ENCODE peak calls at places on chromosome 7, in four cellular contexts. Z, E, M and O are unnamed samples.

GRCh38 chr7:155230169-155230593 is 67.5 kb upstream of the INSIG1 start:
- DNase-seq in M (no peak), Z (no peak), E (peak), O (no peak)

GRCh38 chr7:2717293-2717904 is 29.4 kb downstream of the AMZ1 start:
- DNase-seq in M (no peak), Z (no peak), E (no peak), O (no peak)

GRCh38 chr7:2497065-2497464 is 20.9 kb upstream of the GRIFIN start:
- DNase-seq in E (no peak), Z (no peak), M (no peak), O (no peak)

GRCh38 chr7:111190804-111191203 is 99.9 kb downstream of the LRRN3 start:
- DNase-seq in Z (no peak), E (no peak), M (no peak), O (no peak)

GRCh38 chr7:128404826-128405344 is 4.9 kb downstream of the IMPDH1 start:
- DNase-seq in Z (no peak), E (peak), M (no peak), O (no peak)

GRCh38 chr7:29102554-29103151 is 43.7 kb downstream of the CPVL start:
- DNase-seq in M (no peak), Z (peak), E (peak), O (peak)

GRCh38 chr7:23530901-23531793 is 634 bp downstream of the TRA2A start:
- DNase-seq in E (peak), Z (peak), M (peak), O (peak)

GRCh38 chr7:26398436-26399308 is 107.0 kb downstream of the SNX10 start:
- DNase-seq in E (peak), M (peak), Z (peak), O (peak)

GRCh38 chr7:138226001-138226476 is 149.8 kb downstream of the AKR1D1 start:
- DNase-seq in E (no peak), M (no peak), Z (no peak), O (no peak)

GRCh38 chr7:12706900-12707536 is 19.6 kb downstream of the ARL4A start:
- DNase-seq in M (no peak), E (peak), Z (peak), O (peak)

GRCh38 chr7:137592232-137592896 is 248.8 kb upstream of the PTN start:
- DNase-seq in E (peak), Z (peak), M (no peak), O (peak)

GRCh38 chr7:33886100-33886623 is 19.2 kb upstream of the BMPER start:
- DNase-seq in M (no peak), E (no peak), Z (no peak), O (no peak)

GRCh38 chr7:116653204-116653603 is 18.8 kb upstream of the MET start:
- DNase-seq in Z (no peak), M (no peak), E (peak), O (no peak)

GRCh38 chr7:18352339-18353255 is 143.0 kb upstream of the HDAC9 start:
- DNase-seq in E (peak), Z (peak), M (no peak), O (peak)

GRCh38 chr7:27064169-27064568 is 31.6 kb downstream of the HOXA1 start:
- DNase-seq in E (peak), M (no peak), Z (no peak), O (no peak)

GRCh38 chr7:112723416-112723815 is 66.8 kb downstream of the TMEM168 start:
- DNase-seq in E (peak), M (no peak), Z (no peak), O (no peak)

GRCh38 chr7:42091461-42092229 is 145.4 kb downstream of the GLI3 start:
- DNase-seq in M (no peak), Z (peak), E (no peak), O (peak)

GRCh38 chr7:137880432-137880831 is 33.7 kb upstream of the DGKI start:
- DNase-seq in M (no peak), E (peak), Z (no peak), O (no peak)

GRCh38 chr7:104931181-104931781 is 82.7 kb upstream of the KMT2E start:
- DNase-seq in E (no peak), Z (peak), M (no peak), O (no peak)

GRCh38 chr7:98211676-98212531 is 665 bp downstream of the BHLHA15 start:
- DNase-seq in M (no peak), Z (no peak), E (no peak), O (no peak)

GRCh38 chr7:113444281-113444680 is 325.9 kb upstream of the SMIM30 start:
- DNase-seq in M (no peak), Z (no peak), E (no peak), O (no peak)

GRCh38 chr7:34061175-34061574 is 155.8 kb downstream of the BMPER start:
- DNase-seq in E (peak), Z (no peak), M (no peak), O (no peak)

GRCh38 chr7:90404777-90405176 is 1.5 kb downstream of the CLDN12 start:
- DNase-seq in M (no peak), Z (no peak), E (no peak), O (no peak)

GRCh38 chr7:23284861-23285260 is 14.3 kb upstream of the MALSU1 start:
- DNase-seq in E (no peak), Z (no peak), M (no peak), O (no peak)

GRCh38 chr7:157657741-157658740 is 321.2 kb downstream of the DNAJB6 start:
- DNase-seq in E (no peak), Z (no peak), M (no peak), O (no peak)

GRCh38 chr7:135825406-135825805 is 76.8 kb upstream of the FAM180A start:
- DNase-seq in M (no peak), E (no peak), Z (no peak), O (no peak)